ENCODE peak calls at places on chromosomes 13 and 19, in five cellular contexts. U is neural crest cell, S is GM06990, W is astrocyte of the cerebellum, G is neural progenitor cell. C is an unnamed sample.

GRCh38 chr19:24086974-24087595 is at the start of gene ZNF254:
- DNase-seq in S (peak), G (peak), U (peak), W (peak), C (peak)

GRCh38 chr19:40283414-40284250 is 1.5 kb downstream of the AKT2 start:
- DNase-seq in W (no peak), U (no peak), G (no peak), S (no peak), C (no peak)

GRCh38 chr13:71632721-71633120 is 234.3 kb downstream of the DACH1 start:
- DNase-seq in G (no peak), S (no peak), W (no peak), U (no peak), C (no peak)

GRCh38 chr13:59269476-59269875 is 894.3 kb downstream of the DIAPH3 start:
- DNase-seq in S (no peak), G (no peak), U (no peak), W (peak), C (no peak)

GRCh38 chr13:45728759-45729158 is 26.6 kb downstream of the CBY2 start:
- DNase-seq in G (peak), S (no peak), W (no peak), U (no peak), C (peak)

GRCh38 chr19:4988770-4989251 is 19.9 kb downstream of the KDM4B start:
- DNase-seq in S (no peak), G (no peak), U (no peak), W (peak), C (no peak)

GRCh38 chr19:6604906-6605305 is 14.0 kb upstream of the CD70 start:
- DNase-seq in G (no peak), W (no peak), U (no peak), S (no peak), C (no peak)

GRCh38 chr19:8065489-8066261 is 13.1 kb downstream of the CCL25 start:
- DNase-seq in S (no peak), W (no peak), G (no peak), U (no peak), C (no peak)

GRCh38 chr13:51269039-51269438 is 46.8 kb downstream of the FAM124A start:
- DNase-seq in S (no peak), W (no peak), G (no peak), U (no peak), C (no peak)

GRCh38 chr13:83184819-83185218 is 697.5 kb downstream of the SLITRK1 start:
- DNase-seq in S (no peak), G (no peak), U (no peak), W (no peak), C (no peak)

GRCh38 chr19:12793290-12794195 is 2.3 kb downstream of the JUNB start:
- DNase-seq in W (peak), U (peak), G (peak), S (peak), C (peak)
- TF ChIP-seq CTCF in W (no peak), U (no peak), G (no peak), S (no peak), C (no peak)

GRCh38 chr13:112859128-112859816 is 109.7 kb upstream of the MCF2L start:
- DNase-seq in U (no peak), S (no peak), W (no peak), G (no peak), C (no peak)

GRCh38 chr13:112857914-112858490 is 111.0 kb upstream of the MCF2L start:
- DNase-seq in W (no peak), S (no peak), G (no peak), U (no peak), C (no peak)

GRCh38 chr13:112854321-112854720 is 114.7 kb upstream of the MCF2L start:
- DNase-seq in G (no peak), U (no peak), S (no peak), W (no peak), C (no peak)

GRCh38 chr13:112852808-112853207 is 116.2 kb upstream of the MCF2L start:
- DNase-seq in S (no peak), W (no peak), U (no peak), G (no peak), C (no peak)

GRCh38 chr13:112855859-112856258 is 113.2 kb upstream of the MCF2L start:
- DNase-seq in G (no peak), S (no peak), U (no peak), W (no peak), C (no peak)
- TF ChIP-seq CTCF in G (no peak), S (no peak), U (no peak), W (no peak), C (no peak)

GRCh38 chr13:48504606-48505369 is 28.1 kb downstream of the RCBTB2 start:
- DNase-seq in W (no peak), U (no peak), G (no peak), S (no peak), C (no peak)
- TF ChIP-seq CTCF in W (no peak), U (no peak), G (peak), S (no peak), C (no peak)

DNA sequence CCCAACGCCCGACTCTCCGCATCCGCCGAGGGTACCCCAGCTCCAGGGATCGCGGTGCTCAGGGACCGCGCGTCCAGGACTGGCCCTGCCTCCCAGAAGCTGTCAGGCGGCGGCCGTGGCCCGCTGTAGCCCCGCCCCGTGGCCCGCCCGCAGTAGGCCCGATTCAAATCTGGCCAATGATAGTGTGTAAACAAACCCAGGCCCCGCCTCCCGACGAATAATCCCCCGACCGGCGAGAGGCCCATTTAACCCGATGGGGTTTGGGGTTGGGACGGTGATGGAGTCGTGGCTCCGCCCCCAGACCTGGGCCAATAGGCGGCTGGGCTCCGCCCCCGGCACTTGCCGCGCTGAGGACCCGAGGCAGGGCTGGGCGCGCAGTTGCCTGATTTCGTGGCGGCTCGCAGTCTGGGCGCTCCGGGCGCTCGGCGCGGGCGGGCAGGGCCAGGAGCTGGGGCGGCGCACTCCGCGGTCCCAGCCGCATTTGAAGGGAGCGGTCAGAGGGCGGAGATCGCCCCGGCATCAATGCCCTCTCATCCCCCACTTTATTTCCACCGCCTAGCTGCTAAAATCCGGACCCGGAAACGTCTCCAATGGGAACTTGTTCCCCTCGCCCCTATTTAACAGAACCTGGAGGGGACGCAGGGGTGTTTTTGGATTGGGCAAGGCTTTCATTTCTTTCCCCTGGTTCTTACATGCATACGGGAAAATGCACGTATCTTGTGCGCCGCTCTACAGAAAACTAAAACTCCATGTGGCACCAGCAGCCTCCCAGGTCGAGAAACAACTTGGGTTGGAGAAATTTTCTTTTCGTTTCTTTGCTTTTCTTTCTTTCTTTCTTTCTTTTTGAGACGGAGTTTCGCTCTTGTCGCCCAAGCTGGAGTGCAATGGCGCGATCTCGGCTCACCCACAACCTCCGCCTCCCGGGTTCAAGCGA is 8.4 kb upstream of the BICRA start:
- DNase-seq in G (peak), U (peak), S (peak), W (peak), C (peak)
- TF ChIP-seq CTCF in G (no peak), U (no peak), S (no peak), W (no peak), C (no peak)

C was measured in GM13976.